ENCODE peak calls at places on chromosomes 7 and 10, in five cellular contexts. E is heart right ventricle, O is lung, Y is aorta, U is MM.1S. T is an unnamed sample. For H3K27me3 and H3K4me1, the result is how much of the 10 kb centered on the place peaks cover.

GRCh38 chr10:48294431-48294830 is 12.0 kb upstream of the MAPK8 start:
- DNase-seq in E (no peak), O (no peak), Y (no peak), U (no peak), T (no peak)

GRCh38 chr10:90912854-90913479 is 7.9 kb downstream of the ANKRD1 start:
- DNase-seq in E (no peak), O (no peak), Y (no peak), U (no peak), T (no peak)

GRCh38 chr7:101664893-101665471 is 35.9 kb upstream of the MYL10 start:
- DNase-seq in E (no peak), O (no peak), Y (no peak), U (no peak), T (no peak)

GRCh38 chr10:60350400-60350799 is 39.3 kb downstream of the ANK3 start:
- DNase-seq in E (no peak), O (no peak), Y (no peak), U (no peak), T (no peak)

GRCh38 chr7:2478800-2479199 is 2.6 kb upstream of the GRIFIN start:
- DNase-seq in E (peak), O (no peak), Y (no peak), U (no peak), T (no peak)

GRCh38 chr10:126926568-126926967 is 21.3 kb downstream of the DOCK1 start:
- DNase-seq in E (no peak), O (no peak), Y (no peak), U (no peak), T (no peak)

GRCh38 chr10:16950686-16951681 is 133.8 kb upstream of the RSU1 start:
- DNase-seq in E (no peak), O (no peak), Y (no peak), U (no peak), T (no peak)

GRCh38 chr7:116802784-116803183 is 59.6 kb upstream of the CAPZA2 start:
- DNase-seq in E (peak), O (no peak), Y (no peak), U (peak), T (no peak)

GRCh38 chr7:1052031-1052818 is 7.9 kb downstream of the GPR146 start:
- DNase-seq in E (peak), O (no peak), Y (no peak), U (no peak), T (peak)

GRCh38 chr10:122301055-122301810 is 30.1 kb downstream of the BTBD16 start:
- DNase-seq in E (no peak), O (peak), Y (no peak), U (no peak), T (no peak)

GRCh38 chr10:118332948-118333710 is 9.0 kb downstream of the FAM204A start:
- DNase-seq in E (no peak), O (no peak), Y (no peak), U (peak), T (no peak)

GRCh38 chr10:84008878-84009277 is 130.4 kb upstream of the GHITM start:
- DNase-seq in E (no peak), O (no peak), Y (no peak), U (peak), T (no peak)

GRCh38 chr7:123522061-123522460 is 12.3 kb downstream of the IQUB start:
- DNase-seq in E (no peak), O (no peak), Y (no peak), U (no peak), T (no peak)

GRCh38 chr10:96998329-96998888 is 166.3 kb downstream of the LCOR start:
- DNase-seq in E (no peak), O (no peak), Y (no peak), U (no peak), T (no peak)

GRCh38 chr10:127942811-127943210 is 35.9 kb downstream of the PTPRE start:
- DNase-seq in E (no peak), O (no peak), Y (no peak), U (no peak), T (no peak)

GRCh38 chr7:24755541-24756416 is 1.5 kb downstream of the GSDME start:
- DNase-seq in E (no peak), O (no peak), Y (no peak), U (no peak), T (no peak)

GRCh38 chr10:102422586-102423129 is 2.0 kb downstream of the FBXL15 start:
- DNase-seq in E (peak), O (peak), Y (peak), U (peak), T (peak)

GRCh38 chr7:67913604-67914003 is 917.0 kb downstream of the TYW1 start:
- DNase-seq in E (no peak), O (no peak), Y (no peak), U (peak), T (no peak)

GRCh38 chr10:93357680-93358079 is 124.5 kb downstream of the MYOF start:
- DNase-seq in E (no peak), O (no peak), Y (no peak), U (peak), T (no peak)

GRCh38 chr10:55629792-55630490 is 731.1 kb downstream of the ZWINT start:
- DNase-seq in E (peak), O (no peak), Y (no peak), U (peak), T (peak)

GRCh38 chr7:131109011-131109756 is 218.5 kb upstream of the MKLN1 start:
- DNase-seq in E (no peak), O (no peak), Y (no peak), U (peak), T (no peak)

GRCh38 chr7:151690597-151690996 is 170.9 kb upstream of the RHEB start:
- DNase-seq in E (no peak), O (no peak), Y (peak), U (no peak), T (no peak)

GRCh38 chr10:61463035-61463909 is 10.1 kb upstream of the TMEM26 start:
- DNase-seq in E (no peak), O (no peak), Y (no peak), U (no peak), T (no peak)

GRCh38 chr7:128810473-128810872 is 18.7 kb downstream of the CCDC136 start:
- DNase-seq in E (no peak), O (no peak), Y (no peak), U (no peak), T (no peak)

GRCh38 chr10:23439452-23439919 is 611 bp downstream of the OTUD1 start:
- DNase-seq in E (no peak), O (no peak), Y (no peak), U (peak), T (no peak)

GRCh38 chr7:76340617-76341131 is 18.1 kb downstream of the YWHAG start:
- DNase-seq in E (no peak), O (no peak), Y (no peak), U (no peak), T (no peak)

GRCh38 chr10:44801383-44802327 is 109.5 kb upstream of the TMEM72 start:
- DNase-seq in E (peak), O (peak), Y (peak), U (no peak), T (peak)

GRCh38 chr10:101694056-101694673 is 805 bp downstream of the FBXW4 start:
- DNase-seq in E (peak), O (peak), Y (peak), U (peak), T (peak)

GRCh38 chr7:131501422-131501821 is 55.0 kb downstream of the PODXL start:
- DNase-seq in E (no peak), O (no peak), Y (no peak), U (peak), T (no peak)

GRCh38 chr7:87216701-87217508 is 2.6 kb downstream of the TMEM243 start:
- DNase-seq in E (no peak), O (no peak), Y (no peak), U (peak), T (no peak)

DNA sequence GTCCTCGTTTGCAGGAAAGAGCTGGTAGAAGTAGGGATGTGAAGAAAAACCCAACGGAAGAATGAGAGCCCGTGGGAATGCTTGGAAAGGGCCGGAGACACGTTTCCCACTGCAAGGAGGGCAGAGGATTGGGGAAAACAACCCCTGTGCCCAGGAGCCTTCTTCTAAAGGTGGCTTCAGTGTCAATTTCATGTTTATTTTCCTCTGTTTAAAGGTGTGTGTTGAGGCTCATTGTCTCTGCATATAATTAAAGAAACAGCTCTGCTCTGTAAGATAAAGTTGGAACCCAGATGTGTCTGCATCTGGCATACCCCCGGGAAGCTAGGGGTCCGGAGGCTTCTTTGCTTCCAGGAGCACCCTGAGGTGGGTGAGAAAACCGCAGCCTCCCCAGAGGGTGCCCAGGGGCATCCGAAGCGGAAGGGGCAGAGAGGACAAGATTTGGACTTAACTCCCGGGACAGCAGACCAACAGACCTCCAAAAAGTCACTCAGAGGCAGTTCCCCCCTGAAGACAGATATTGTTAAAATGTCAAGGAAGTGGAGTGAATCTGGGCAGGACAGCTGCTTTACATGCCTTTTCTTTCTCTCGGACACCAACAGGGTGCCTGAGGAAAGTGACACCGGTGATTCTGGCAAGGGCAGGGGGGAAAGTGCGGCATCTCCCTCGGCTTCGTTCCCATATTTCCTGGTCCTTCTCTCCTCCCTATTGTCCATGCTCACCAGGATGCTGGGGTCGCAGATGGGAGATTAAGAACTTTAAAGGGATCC is 8.6 kb upstream of the GATA3 start:
- DNase-seq in E (no peak), O (no peak), Y (peak), U (no peak), T (no peak)
- H3K27me3 ChIP-seq in E (half or more), O (under half), Y (under half), U (under half), T (half or more)

GRCh38 chr10:86673216-86673826 is 5.0 kb downstream of the LDB3 start:
- DNase-seq in E (no peak), O (no peak), Y (no peak), U (no peak), T (no peak)
- H3K4me3 ChIP-seq in E (peak), O (no peak), Y (no peak), U (no peak), T (peak)

GRCh38 chr7:90625051-90625450 is 28.9 kb downstream of the CDK14 start:
- DNase-seq in E (no peak), O (no peak), Y (no peak), U (no peak), T (no peak)
- H3K4me1 ChIP-seq in E (under half), O (under half), Y (under half), U (under half), T (under half)

DNA sequence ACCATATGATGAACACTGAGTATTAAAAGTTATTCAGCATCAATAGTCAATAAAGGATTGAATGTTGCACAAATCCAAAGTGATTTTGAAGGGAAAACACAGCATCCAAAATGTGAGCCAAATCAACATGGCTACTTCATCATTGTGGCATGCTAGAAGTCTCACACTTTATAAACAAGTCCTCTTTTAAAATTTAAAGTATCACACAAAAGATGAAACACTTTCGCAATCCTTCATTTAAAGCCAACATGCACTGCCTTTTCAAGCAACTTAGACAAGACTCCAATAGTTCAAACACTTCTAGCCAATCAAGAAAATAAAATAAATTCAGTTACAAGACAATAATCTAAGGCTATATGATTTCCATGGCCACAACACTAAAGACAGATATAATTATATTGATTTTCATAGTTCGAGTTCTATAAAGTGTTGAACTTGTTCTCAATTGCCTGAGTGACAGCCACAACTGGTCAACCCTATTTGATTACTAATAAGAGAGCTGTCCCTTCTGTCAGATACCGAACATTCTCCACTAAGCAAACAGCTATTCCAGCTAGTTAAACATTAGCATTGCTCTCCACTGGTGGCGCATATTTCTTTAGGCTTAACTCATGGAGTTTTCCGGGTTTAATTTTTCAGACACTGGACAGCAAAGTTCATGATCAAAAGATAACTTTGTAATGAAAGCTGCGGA is 8.3 kb downstream of the EBF3 start:
- DNase-seq in E (no peak), O (no peak), Y (no peak), U (no peak), T (no peak)
- H3K27me3 ChIP-seq in E (under half), O (under half), Y (under half), U (under half), T (under half)

GRCh38 chr10:69910566-69910965 is 108.9 kb downstream of the COL13A1 start:
- DNase-seq in E (no peak), O (no peak), Y (no peak), U (no peak), T (no peak)
- H3K4me3 ChIP-seq in E (no peak), O (no peak), Y (no peak), U (no peak), T (no peak)

GRCh38 chr10:73408061-73408460 is 5.8 kb downstream of the ANXA7 start:
- DNase-seq in E (no peak), O (no peak), Y (no peak), U (no peak), T (no peak)
- H3K4me1 ChIP-seq in E (under half), O (under half), Y (under half), U (under half), T (half or more)

GRCh38 chr10:8043569-8044306 is 10.8 kb upstream of the GATA3 start:
- DNase-seq in E (no peak), O (no peak), Y (peak), U (no peak), T (no peak)
- H3K27me3 ChIP-seq in E (half or more), O (under half), Y (under half), U (under half), T (under half)

T was measured in psoas muscle.